ENCODE peak calls at places on chromosomes 1 and 21, in seven cellular contexts. M is Right ventricle myocardium superior, P is WERI-Rb-1, S is ELR, B is spleen, X is gastrocnemius medialis, V is neural crest cell. G is an unnamed sample.

GRCh38 chr1:44043176-44044070 is 12.2 kb upstream of the SLC6A9 start:
- DNase-seq in B (no peak), V (no peak), M (no peak), P (peak), X (no peak), S (no peak), G (no peak)

GRCh38 chr1:233673947-233674431 is 60.1 kb downstream of the KCNK1 start:
- DNase-seq in V (no peak), P (no peak), S (peak), X (no peak), M (no peak), B (no peak), G (no peak)

GRCh38 chr1:41891403-41891896 is 27.3 kb downstream of the HIVEP3 start:
- DNase-seq in B (no peak), S (peak), P (no peak), V (no peak), X (no peak), M (peak), G (peak)

GRCh38 chr21:44913425-44914175 is 7.1 kb downstream of the ITGB2 start:
- DNase-seq in V (no peak), M (no peak), P (no peak), X (no peak), B (peak), S (no peak), G (no peak)

GRCh38 chr1:172498858-172499257 is 34.1 kb upstream of the SUCO start:
- DNase-seq in B (no peak), M (peak), S (no peak), V (no peak), P (no peak), X (no peak), G (no peak)

GRCh38 chr1:152964536-152964935 is 5.9 kb upstream of the SPRR4 start:
- DNase-seq in V (no peak), P (no peak), S (no peak), M (no peak), X (no peak), B (no peak), G (no peak)

GRCh38 chr1:203028784-203029553 is 2.7 kb downstream of the PPFIA4 start:
- DNase-seq in S (no peak), X (peak), P (peak), M (no peak), V (no peak), B (no peak), G (no peak)

GRCh38 chr1:27011058-27011764 is 1.4 kb downstream of the TENT5B start:
- DNase-seq in M (no peak), V (no peak), S (peak), X (no peak), B (no peak), P (peak), G (peak)

GRCh38 chr1:24964811-24965570 is 34.9 kb upstream of the RUNX3 start:
- DNase-seq in M (peak), X (no peak), V (no peak), S (peak), B (peak), P (no peak), G (no peak)

GRCh38 chr1:212671342-212672031 is 28.2 kb downstream of the BATF3 start:
- DNase-seq in S (peak), V (no peak), P (no peak), M (peak), X (no peak), B (peak), G (no peak)

GRCh38 chr1:16076871-16077250 is 3.4 kb upstream of the FAM131C start:
- DNase-seq in P (peak), V (no peak), M (no peak), X (no peak), B (no peak), S (peak), G (no peak)